ENCODE peak calls at places on chromosome 10, in four cellular contexts. T is heart left ventricle, E is ovary, I is right lobe of liver. V is an unnamed sample. For H3K9me3, the result is how much of the 10 kb centered on the place peaks cover.

GRCh38 chr10:103262229-103262628 is 14.7 kb upstream of the INA start:
- DNase-seq in T (no peak), E (no peak), I (no peak), V (no peak)

GRCh38 chr10:132078746-132079345 is 13.1 kb downstream of the JAKMIP3 start:
- DNase-seq in T (no peak), E (no peak), I (no peak), V (no peak)

GRCh38 chr10:75632750-75633462 is 201.5 kb downstream of the LRMDA start:
- DNase-seq in T (peak), E (no peak), I (no peak), V (no peak)

GRCh38 chr10:102118867-102119266 is 1.3 kb downstream of the LDB1 start:
- DNase-seq in T (peak), E (peak), I (no peak), V (no peak)

GRCh38 chr10:103153765-103154197 is 39.3 kb downstream of the NT5C2 start:
- DNase-seq in T (no peak), E (no peak), I (no peak), V (no peak)

GRCh38 chr10:3658766-3659165 is 126.2 kb downstream of the KLF6 start:
- DNase-seq in T (no peak), E (no peak), I (no peak), V (no peak)

GRCh38 chr10:27745380-27745718 is 270 bp downstream of the MKX start:
- DNase-seq in T (no peak), E (peak), I (no peak), V (no peak)

GRCh38 chr10:21826725-21827124 is 176.8 kb downstream of the DNAJC1 start:
- DNase-seq in T (no peak), E (no peak), I (no peak), V (no peak)

GRCh38 chr10:132107211-132107946 is 41.6 kb downstream of the JAKMIP3 start:
- DNase-seq in T (peak), E (no peak), I (no peak), V (peak)

GRCh38 chr10:86580549-86580886 is 58.9 kb upstream of the WAPL start:
- DNase-seq in T (no peak), E (no peak), I (no peak), V (no peak)

GRCh38 chr10:98446121-98446655 is 547 bp downstream of the HPS1 start:
- DNase-seq in T (no peak), E (peak), I (peak), V (no peak)

GRCh38 chr10:125029584-125030242 is 87.8 kb downstream of the ZRANB1 start:
- DNase-seq in T (no peak), E (no peak), I (no peak), V (no peak)

GRCh38 chr10:92901819-92902234 is 53.5 kb downstream of the EXOC6 start:
- DNase-seq in T (no peak), E (no peak), I (no peak), V (no peak)

GRCh38 chr10:114874827-114875541 is 53.4 kb downstream of the FHIP2A start:
- DNase-seq in T (no peak), E (no peak), I (peak), V (no peak)

GRCh38 chr10:124044143-124044862 is 49.1 kb downstream of the CHST15 start:
- DNase-seq in T (no peak), E (no peak), I (peak), V (no peak)

GRCh38 chr10:5550621-5551530 is 26.1 kb downstream of the CALML3 start:
- DNase-seq in T (no peak), E (no peak), I (no peak), V (no peak)

GRCh38 chr10:124032982-124033886 is 60.2 kb downstream of the CHST15 start:
- DNase-seq in T (no peak), E (peak), I (no peak), V (no peak)

GRCh38 chr10:120505866-120506265 is 48.8 kb downstream of the PLPP4 start:
- DNase-seq in T (no peak), E (no peak), I (no peak), V (no peak)

GRCh38 chr10:6694447-6695155 is 114.5 kb upstream of the PRKCQ start:
- DNase-seq in T (no peak), E (no peak), I (no peak), V (no peak)

GRCh38 chr10:54665122-54665521 is 135.9 kb downstream of the PCDH15 start:
- DNase-seq in T (no peak), E (no peak), I (no peak), V (no peak)

GRCh38 chr10:109894516-109894915 is 28.8 kb downstream of the XPNPEP1 start:
- DNase-seq in T (peak), E (peak), I (peak), V (no peak)

GRCh38 chr10:5449823-5450222 is 37.5 kb downstream of the NET1 start:
- DNase-seq in T (no peak), E (no peak), I (no peak), V (no peak)

GRCh38 chr10:30187010-30187409 is 127.6 kb upstream of the JCAD start:
- DNase-seq in T (no peak), E (no peak), I (no peak), V (no peak)
- H3K4me3 ChIP-seq in T (peak), E (no peak), I (peak), V (no peak)

DNA sequence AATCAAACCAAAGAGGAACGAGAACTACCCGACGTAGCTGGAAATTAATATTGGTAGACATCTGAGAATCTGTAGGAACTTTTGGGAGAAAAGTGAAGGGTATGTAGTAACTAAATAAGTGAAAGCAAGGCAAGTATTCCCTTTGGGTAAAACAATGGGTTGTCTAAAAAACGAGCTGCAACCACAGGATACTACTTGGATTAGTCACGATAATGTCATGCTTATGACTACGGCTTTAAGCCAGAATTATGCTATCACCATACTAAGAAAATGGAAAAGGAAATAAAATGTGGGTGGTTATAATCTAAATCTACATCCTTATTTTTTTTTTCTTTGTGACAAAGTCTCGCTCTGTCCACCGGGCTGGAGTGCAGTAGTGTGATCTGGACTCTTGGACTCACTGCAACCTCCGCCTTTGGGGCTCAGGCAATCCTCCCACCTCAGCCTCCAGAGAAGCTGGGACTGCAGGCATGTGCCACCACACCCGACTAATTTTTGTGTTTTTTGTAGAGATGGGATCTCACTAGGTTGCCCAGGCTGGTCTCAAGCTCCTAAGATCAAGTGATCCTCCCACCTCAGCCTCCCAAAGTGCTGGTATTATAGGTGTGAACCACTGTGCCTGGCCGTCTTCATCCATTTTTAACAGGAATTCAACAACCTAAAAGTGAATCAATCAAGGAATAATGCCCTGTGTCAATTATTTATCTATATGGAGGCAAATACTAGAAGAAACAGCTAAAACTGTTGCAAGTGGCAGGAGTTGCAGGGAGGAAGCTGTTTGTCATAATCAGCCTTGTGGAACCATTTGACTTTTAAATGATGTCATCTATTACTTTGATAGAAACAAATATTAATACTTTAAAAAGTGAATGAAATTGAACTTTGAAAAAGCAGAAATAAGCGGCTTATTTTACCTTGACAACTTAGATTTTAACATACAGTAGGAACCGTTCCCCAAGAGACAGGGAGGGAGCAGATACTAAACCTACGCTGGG is 189.3 kb downstream of the PRPF18 start:
- DNase-seq in T (no peak), E (no peak), I (no peak), V (no peak)
- TF ChIP-seq POLR2A in T (no peak), E (no peak), I (no peak), V (no peak)

GRCh38 chr10:38102889-38103288 is 8.8 kb downstream of the ZNF37A start:
- DNase-seq in T (no peak), E (no peak), I (no peak), V (no peak)
- H3K9me3 ChIP-seq in T (half or more), E (under half), I (under half), V (under half)

GRCh38 chr10:79348640-79348988 is 1.3 kb downstream of the PPIF start:
- DNase-seq in T (no peak), E (no peak), I (no peak), V (peak)

GRCh38 chr10:79347894-79348639 is 798 bp downstream of the PPIF start:
- DNase-seq in T (peak), E (peak), I (peak), V (peak)

GRCh38 chr10:79349766-79350406 is 2.6 kb downstream of the PPIF start:
- DNase-seq in T (no peak), E (no peak), I (no peak), V (peak)

GRCh38 chr10:79350407-79351154 is 3.3 kb downstream of the PPIF start:
- DNase-seq in T (no peak), E (no peak), I (no peak), V (peak)

GRCh38 chr10:79349072-79349491 is 1.8 kb downstream of the PPIF start:
- DNase-seq in T (no peak), E (no peak), I (no peak), V (peak)
- H3K4me3 ChIP-seq in T (no peak), E (no peak), I (no peak), V (no peak)

DNA sequence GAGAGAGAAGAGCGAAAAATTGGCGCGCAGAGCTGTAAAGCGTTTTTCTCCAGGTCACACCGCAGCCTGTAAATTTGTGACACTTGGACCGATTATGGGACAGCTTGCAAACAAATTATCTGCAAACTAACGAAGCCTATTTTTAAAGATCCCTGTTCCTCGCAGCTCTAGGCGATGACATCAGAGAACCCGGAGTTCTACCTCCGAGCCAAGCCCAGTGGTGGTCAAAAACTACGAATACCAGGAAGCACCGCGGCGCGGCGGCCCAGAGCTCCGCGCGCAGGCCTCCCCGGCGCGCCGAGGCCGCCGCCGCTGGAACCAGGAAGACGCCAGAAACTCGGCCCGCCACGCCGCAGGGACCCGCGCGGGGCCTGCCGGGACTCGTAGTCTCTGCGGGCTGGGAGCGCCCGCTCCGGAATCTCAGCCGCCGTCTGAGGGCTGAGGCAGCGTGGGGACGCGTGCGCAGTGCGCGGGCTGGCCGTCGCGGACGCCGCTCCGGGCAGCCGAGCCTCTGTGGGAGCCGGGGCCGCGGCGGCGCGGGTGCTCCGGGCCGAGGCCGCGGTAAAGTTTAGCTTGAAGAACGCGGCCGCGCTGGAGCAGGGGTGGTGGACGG is at the start of gene PLEKHA1:
- DNase-seq in T (peak), E (peak), I (peak), V (peak)
- TF ChIP-seq POLR2A in T (peak), E (peak), I (peak), V (no peak)

GRCh38 chr10:126949161-126949503 is 43.9 kb downstream of the DOCK1 start:
- DNase-seq in T (no peak), E (no peak), I (no peak), V (peak)
- H3K9me3 ChIP-seq in T (under half), E (under half), I (under half), V (under half)

DNA sequence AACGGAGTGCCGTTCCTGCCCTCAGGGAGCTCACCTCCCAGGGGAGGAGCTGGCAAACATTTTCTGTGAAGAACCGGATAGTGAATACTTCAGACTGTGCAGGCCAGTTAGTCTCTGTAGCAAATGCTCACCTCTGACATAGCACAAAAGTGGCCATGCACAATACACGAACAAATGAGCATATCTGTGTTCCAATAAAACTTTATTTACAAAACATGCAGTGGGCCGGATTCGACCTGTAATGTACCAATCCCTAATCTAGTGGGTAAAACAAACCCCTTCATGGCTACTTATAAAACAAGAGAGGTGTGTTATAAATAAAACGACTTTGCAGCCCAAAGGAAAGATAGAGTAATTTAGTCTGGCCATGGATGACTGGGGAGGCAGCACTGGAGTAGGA is 48.7 kb downstream of the KCNMA1 start:
- DNase-seq in T (no peak), E (no peak), I (no peak), V (no peak)
- H3K4me3 ChIP-seq in T (no peak), E (no peak), I (no peak), V (no peak)

GRCh38 chr10:60338002-60338564 is 51.6 kb downstream of the ANK3 start:
- DNase-seq in T (no peak), E (no peak), I (no peak), V (no peak)

GRCh38 chr10:60334991-60335390 is 54.7 kb downstream of the ANK3 start:
- DNase-seq in T (no peak), E (no peak), I (no peak), V (no peak)

GRCh38 chr10:60336901-60337630 is 52.6 kb downstream of the ANK3 start:
- DNase-seq in T (no peak), E (no peak), I (no peak), V (no peak)

GRCh38 chr10:60331886-60332285 is 57.8 kb downstream of the ANK3 start:
- DNase-seq in T (no peak), E (no peak), I (no peak), V (no peak)

DNA sequence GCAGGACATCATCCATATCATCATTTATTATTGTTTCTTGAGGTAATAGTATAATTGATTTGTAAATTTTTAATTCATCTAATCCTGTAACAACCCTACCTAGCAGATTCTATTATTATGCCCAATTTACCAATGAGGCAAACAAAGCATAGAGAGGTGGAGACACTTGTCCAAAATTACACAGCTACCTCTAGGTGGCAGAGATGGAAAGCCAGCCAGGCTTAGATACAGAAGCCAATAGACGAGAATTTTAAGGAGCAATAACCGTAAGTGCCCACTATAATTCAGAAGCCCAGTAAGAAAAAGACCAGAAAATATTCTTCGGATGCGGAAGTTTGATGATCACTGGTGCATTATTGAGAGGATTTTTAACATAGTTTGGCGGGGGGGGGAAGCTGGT is 54.0 kb downstream of the ANK3 start:
- DNase-seq in T (no peak), E (no peak), I (no peak), V (no peak)
- TF ChIP-seq POLR2A in T (no peak), E (no peak), I (no peak), V (no peak)

V was measured in vagina.